ENCODE peak calls at places on chromosomes 5 and 9, in six cellular contexts. Z, O, S, P, G and V are unnamed samples.

GRCh38 chr5:103355590-103355989 is 97.0 kb downstream of the MACIR start:
- DNase-seq in Z (peak; percentile 82), O (no peak), S (no peak), P (no peak), G (no peak), V (no peak)

GRCh38 chr9:118929317-118929716 is 439.9 kb downstream of the BRINP1 start:
- DNase-seq in Z (no peak), O (no peak), S (no peak), P (peak; percentile 72), G (peak; percentile 1), V (no peak)

GRCh38 chr5:91141642-91142041 is 241.5 kb downstream of the ARRDC3 start:
- DNase-seq in Z (no peak), O (peak; percentile 86), S (no peak), P (no peak), G (no peak), V (no peak)

GRCh38 chr5:149605998-149606721 is 24.9 kb downstream of the ARHGEF37 start:
- DNase-seq in Z (peak; percentile 92), O (no peak), S (no peak), P (peak; percentile 74), G (peak; percentile 82), V (no peak)

GRCh38 chr9:135211524-135211890 is 124.0 kb downstream of the OLFM1 start:
- DNase-seq in Z (no peak), O (no peak), S (no peak), P (no peak), G (no peak), V (no peak)

GRCh38 chr9:89352451-89352850 is 34.2 kb downstream of the SECISBP2 start:
- DNase-seq in Z (no peak), O (no peak), S (no peak), P (no peak), G (no peak), V (no peak)

GRCh38 chr9:97545507-97545906 is 44.0 kb downstream of the TMOD1 start:
- DNase-seq in Z (no peak), O (no peak), S (no peak), P (no peak), G (no peak), V (no peak)

GRCh38 chr5:148998174-148998797 is 64.6 kb downstream of the SH3TC2 start:
- DNase-seq in Z (peak; percentile 91), O (peak; percentile 79), S (no peak), P (peak; percentile 74), G (peak; percentile 75), V (peak; percentile 20)

GRCh38 chr9:21681641-21682040 is 120.8 kb upstream of the MTAP start:
- DNase-seq in Z (no peak), O (no peak), S (no peak), P (peak; percentile 69), G (peak; percentile 85), V (no peak)

GRCh38 chr9:105341784-105342183 is 97.3 kb downstream of the SLC44A1 start:
- DNase-seq in Z (no peak), O (no peak), S (no peak), P (peak; percentile 52), G (peak; percentile 56), V (no peak)

GRCh38 chr9:6080154-6080716 is 64.8 kb upstream of the RANBP6 start:
- DNase-seq in Z (peak; percentile 95), O (peak; percentile 100), S (peak; percentile 99), P (peak; percentile 90), G (peak; percentile 82), V (peak; percentile 87)

GRCh38 chr9:109255394-109255793 is 65.5 kb downstream of the EPB41L4B start:
- DNase-seq in Z (no peak), O (no peak), S (no peak), P (no peak), G (no peak), V (no peak)

GRCh38 chr9:109253241-109253636 is 67.6 kb downstream of the EPB41L4B start:
- DNase-seq in Z (peak; percentile 91), O (no peak), S (no peak), P (no peak), G (no peak), V (no peak)

GRCh38 chr9:109254317-109254716 is 66.5 kb downstream of the EPB41L4B start:
- DNase-seq in Z (peak; percentile 80), O (no peak), S (no peak), P (peak; percentile 30), G (peak; percentile 86), V (no peak)

GRCh38 chr9:109252291-109252690 is 68.6 kb downstream of the EPB41L4B start:
- DNase-seq in Z (peak; percentile 10), O (no peak), S (no peak), P (no peak), G (no peak), V (no peak)

GRCh38 chr9:109253637-109254284 is 67.1 kb downstream of the EPB41L4B start:
- DNase-seq in Z (peak; percentile 95), O (peak; percentile 79), S (no peak), P (peak; percentile 15), G (peak; percentile 82), V (no peak)
- H3K4me1 ChIP-seq in Z (peaks cover 20% of the 10 kb centered on the region), O (no peaks in the 10 kb centered on the region), S (no peaks in the 10 kb centered on the region), P (peaks cover 12% of the 10 kb centered on the region), G (peaks cover 24% of the 10 kb centered on the region), V (peaks cover 4% of the 10 kb centered on the region)

DNA sequence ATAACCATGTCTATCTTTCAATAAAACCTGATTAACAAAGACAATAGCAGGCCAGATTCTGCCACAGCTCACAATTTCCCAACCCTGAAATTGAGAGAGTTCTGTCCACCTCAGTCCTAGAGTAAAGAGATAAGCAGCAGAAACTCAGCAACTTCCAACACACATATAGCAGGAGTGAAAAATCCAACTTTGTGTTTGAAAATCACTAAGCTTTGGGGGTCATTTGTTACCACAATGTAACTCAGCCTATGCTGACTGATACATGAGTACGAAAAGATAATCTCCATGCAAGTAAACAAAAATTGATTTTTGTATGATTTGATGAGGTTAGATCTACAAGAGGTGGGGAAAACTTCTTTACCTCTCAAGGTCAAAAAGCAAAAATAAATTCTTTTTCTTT is 231.0 kb upstream of the DAPK1 start:
- DNase-seq in Z (no peak), O (no peak), S (no peak), P (no peak), G (no peak), V (no peak)
- H2AK5ac ChIP-seq in Z (no peak overlapping the region), O (no peak overlapping the region), S (no peak overlapping the region), P (no peak overlapping the region), G (no peak overlapping the region), V (no peak overlapping the region)

DNA sequence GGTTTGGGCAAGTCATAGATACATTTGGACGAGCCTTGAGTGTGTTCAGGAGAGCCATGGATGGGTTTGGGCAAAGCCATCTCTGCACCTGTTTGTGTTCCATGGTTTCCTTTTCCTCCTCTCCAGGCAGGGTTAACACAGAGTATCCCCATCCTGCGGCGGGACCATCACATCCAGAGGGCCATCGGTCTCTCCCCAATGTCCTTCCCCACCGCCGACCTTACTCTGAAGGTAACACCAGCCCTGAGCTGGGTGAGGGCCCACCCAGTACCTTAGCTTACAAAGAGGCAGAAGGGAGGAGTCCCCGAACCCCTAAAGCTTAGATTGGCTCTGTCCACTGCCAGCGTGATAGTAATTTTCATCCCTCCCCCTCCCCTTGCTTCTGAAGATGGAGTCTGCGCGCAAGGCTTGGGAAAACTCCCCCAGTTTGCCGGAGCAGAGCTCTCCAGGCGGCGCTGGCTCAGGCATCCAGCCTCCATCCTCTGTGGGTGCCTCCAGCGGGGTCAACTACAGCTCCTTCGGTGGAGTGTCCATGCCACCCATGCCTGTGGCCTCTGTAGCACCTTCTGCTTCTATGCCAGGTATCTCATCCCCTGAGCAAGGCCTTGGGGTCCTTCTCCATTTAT is 18.0 kb upstream of the POMT1 start:
- DNase-seq in Z (no peak), O (no peak), S (no peak), P (no peak), G (no peak), V (no peak)
- H3K4me1 ChIP-seq in Z (no peaks in the 10 kb centered on the region), O (no peaks in the 10 kb centered on the region), S (no peaks in the 10 kb centered on the region), P (no peaks in the 10 kb centered on the region), G (no peaks in the 10 kb centered on the region), V (no peaks in the 10 kb centered on the region)

GRCh38 chr5:88248094-88248493 is 20.6 kb downstream of the TMEM161B start:
- DNase-seq in Z (peak; percentile 77), O (peak; percentile 58), S (no peak), P (no peak), G (no peak), V (no peak)
- H2AK5ac ChIP-seq in Z (no peak overlapping the region), O (no peak overlapping the region), S (no peak overlapping the region), P (no peak overlapping the region), G (no peak overlapping the region), V (no peak overlapping the region)

GRCh38 chr5:125148706-125149105 is 402.3 kb upstream of the ZNF608 start:
- DNase-seq in Z (no peak), O (no peak), S (no peak), P (peak; percentile 50), G (peak; percentile 28), V (no peak)
- H3K4me1 ChIP-seq in Z (no peaks in the 10 kb centered on the region), O (no peaks in the 10 kb centered on the region), S (peaks cover 5% of the 10 kb centered on the region), P (no peaks in the 10 kb centered on the region), G (no peaks in the 10 kb centered on the region), V (peaks cover 18% of the 10 kb centered on the region)

GRCh38 chr9:137462396-137463193 is 3.5 kb upstream of the NSMF start:
- DNase-seq in Z (no peak), O (no peak), S (no peak), P (no peak), G (no peak), V (no peak)

GRCh38 chr9:137461663-137462395 is 2.7 kb upstream of the NSMF start:
- DNase-seq in Z (peak; percentile 58), O (peak; percentile 82), S (peak; percentile 94), P (peak; percentile 43), G (no peak), V (no peak)

GRCh38 chr9:137460363-137461315 is 1.5 kb upstream of the NSMF start:
- DNase-seq in Z (no peak), O (no peak), S (peak; percentile 28), P (no peak), G (no peak), V (no peak)

GRCh38 chr9:137459601-137460362 is 648 bp upstream of the NSMF start:
- DNase-seq in Z (no peak), O (no peak), S (no peak), P (no peak), G (no peak), V (no peak)

GRCh38 chr9:137461316-137461662 is 2.2 kb upstream of the NSMF start:
- DNase-seq in Z (no peak), O (no peak), S (no peak), P (no peak), G (no peak), V (no peak)
- H2AK5ac ChIP-seq in Z (no peak overlapping the region), O (no peak overlapping the region), S (no peak overlapping the region), P (no peak overlapping the region), G (no peak overlapping the region), V (peak overlapping the region; percentile 90)